ENCODE peak calls at places on chromosome 22, in nine cellular contexts. G is HepG2, K is A549, C is SK-N-SH, M is GM23338, E is GM12878, S is HCT116, Y is Panc1, Q is K562. F is an unnamed sample.

GRCh38 chr22:45885941-45886395 is 91.0 kb downstream of the WNT7B start:
- DNase-seq in M (no peak), G (peak), Y (no peak), C (peak), K (no peak), E (no peak), S (no peak), Q (no peak), F (no peak)

GRCh38 chr22:38762607-38763006 is 6.8 kb upstream of the SUN2 start:
- DNase-seq in S (no peak), G (no peak), Q (no peak), Y (no peak), M (no peak), E (no peak), C (no peak), K (no peak), F (no peak)

GRCh38 chr22:36816635-36817428 is at the start of gene PVALB:
- DNase-seq in K (peak), G (no peak), C (peak), Q (peak), E (no peak), M (peak), S (no peak), Y (no peak), F (no peak)

GRCh38 chr22:31210830-31211503 is 1.1 kb upstream of the LIMK2 start:
- DNase-seq in K (no peak), C (no peak), Y (no peak), S (no peak), G (peak), M (no peak), E (no peak), Q (no peak), F (no peak)

GRCh38 chr22:36293606-36294292 is 40.8 kb downstream of the APOL1 start:
- DNase-seq in K (no peak), E (no peak), Y (no peak), C (no peak), Q (no peak), M (no peak), G (no peak), S (no peak), F (no peak)

GRCh38 chr22:23673826-23674690 is 16.8 kb upstream of the RGL4 start:
- DNase-seq in S (no peak), Y (no peak), K (no peak), G (no peak), Q (peak), E (no peak), C (no peak), M (peak), F (no peak)

GRCh38 chr22:44199164-44199563 is 18.4 kb downstream of the PARVG start:
- DNase-seq in C (no peak), G (no peak), S (no peak), E (no peak), Y (no peak), M (no peak), K (no peak), Q (no peak), F (no peak)

GRCh38 chr22:37784829-37785495 is 22.8 kb upstream of the GCAT start:
- DNase-seq in K (no peak), C (peak), Y (no peak), M (no peak), G (peak), Q (no peak), S (peak), E (no peak), F (no peak)

GRCh38 chr22:25700996-25701815 is 40.8 kb upstream of the MYO18B start:
- DNase-seq in M (no peak), Q (no peak), Y (no peak), G (no peak), E (no peak), S (no peak), K (no peak), C (peak), F (no peak)

GRCh38 chr22:27509132-27509920 is 292.2 kb downstream of the MN1 start:
- DNase-seq in S (no peak), M (no peak), K (no peak), Q (no peak), E (no peak), Y (no peak), G (no peak), C (no peak), F (no peak)

GRCh38 chr22:27507066-27507715 is 294.4 kb downstream of the MN1 start:
- DNase-seq in S (no peak), G (no peak), E (no peak), Y (no peak), M (no peak), Q (no peak), C (no peak), K (no peak), F (no peak)

GRCh38 chr22:27512283-27512761 is 289.2 kb downstream of the MN1 start:
- DNase-seq in Y (no peak), E (no peak), G (no peak), Q (no peak), K (no peak), M (no peak), C (no peak), S (no peak), F (no peak)

GRCh38 chr22:27507935-27508504 is 293.5 kb downstream of the MN1 start:
- DNase-seq in M (no peak), Q (no peak), E (no peak), G (no peak), S (no peak), Y (no peak), K (no peak), C (no peak), F (no peak)

DNA sequence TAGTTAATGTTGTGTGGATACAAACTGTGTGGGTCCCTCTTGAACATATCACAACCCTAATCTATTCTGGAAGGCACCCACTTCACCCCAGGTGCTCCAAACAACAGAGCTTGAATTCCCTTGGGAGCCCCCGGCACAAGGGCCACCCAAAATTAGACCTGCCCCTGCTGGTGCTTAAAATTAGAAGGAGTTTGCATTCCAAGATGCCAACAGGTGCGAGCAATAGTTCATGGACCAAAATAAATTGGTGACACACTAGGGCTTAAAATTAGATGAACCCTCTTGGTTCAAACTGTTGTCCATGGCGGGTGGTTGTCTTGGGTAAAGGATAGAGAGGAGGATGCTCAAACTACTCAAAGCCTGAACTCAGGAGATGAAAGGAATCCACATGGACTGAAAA is 291.5 kb downstream of the MN1 start:
- DNase-seq in G (no peak), C (no peak), S (no peak), E (no peak), K (no peak), Y (no peak), Q (no peak), M (no peak), F (no peak)
- TF ChIP-seq REST in G (no peak), C (no peak), S (no peak), E (no peak), K (no peak), Y (no peak), Q (no peak), M (no peak), F (no peak)

GRCh38 chr22:42294034-42294985 is 23.9 kb upstream of the TCF20 start:
- DNase-seq in S (no peak), M (peak), E (no peak), C (no peak), Y (no peak), G (peak), Q (peak), K (no peak), F (no peak)
- TF ChIP-seq CTCF in S (no peak), M (no peak), E (no peak), C (no peak), Y (no peak), G (peak), Q (no peak), K (no peak), F (no peak)

GRCh38 chr22:20386972-20387371 is 7.0 kb upstream of the ZNF74 start:
- DNase-seq in E (no peak), Q (no peak), M (no peak), S (no peak), K (no peak), G (no peak), Y (no peak), C (no peak), F (no peak)

GRCh38 chr22:20391222-20391621 is 2.7 kb upstream of the ZNF74 start:
- DNase-seq in C (no peak), S (no peak), K (no peak), E (no peak), M (no peak), Y (no peak), G (no peak), Q (no peak), F (no peak)

GRCh38 chr22:20388200-20388599 is 5.8 kb upstream of the ZNF74 start:
- DNase-seq in Q (peak), E (no peak), G (no peak), M (no peak), Y (no peak), S (no peak), K (no peak), C (no peak), F (no peak)

GRCh38 chr22:20390394-20390907 is 3.5 kb upstream of the ZNF74 start:
- DNase-seq in G (no peak), K (no peak), Q (no peak), S (no peak), E (no peak), M (no peak), C (no peak), Y (no peak), F (no peak)

GRCh38 chr22:20389288-20389687 is 4.7 kb upstream of the ZNF74 start:
- DNase-seq in E (no peak), M (no peak), C (no peak), K (no peak), G (no peak), Y (no peak), S (no peak), Q (no peak), F (no peak)
- TF ChIP-seq REST in E (no peak), M (no peak), C (no peak), K (no peak), G (no peak), Y (no peak), S (no peak), Q (no peak), F (no peak)

DNA sequence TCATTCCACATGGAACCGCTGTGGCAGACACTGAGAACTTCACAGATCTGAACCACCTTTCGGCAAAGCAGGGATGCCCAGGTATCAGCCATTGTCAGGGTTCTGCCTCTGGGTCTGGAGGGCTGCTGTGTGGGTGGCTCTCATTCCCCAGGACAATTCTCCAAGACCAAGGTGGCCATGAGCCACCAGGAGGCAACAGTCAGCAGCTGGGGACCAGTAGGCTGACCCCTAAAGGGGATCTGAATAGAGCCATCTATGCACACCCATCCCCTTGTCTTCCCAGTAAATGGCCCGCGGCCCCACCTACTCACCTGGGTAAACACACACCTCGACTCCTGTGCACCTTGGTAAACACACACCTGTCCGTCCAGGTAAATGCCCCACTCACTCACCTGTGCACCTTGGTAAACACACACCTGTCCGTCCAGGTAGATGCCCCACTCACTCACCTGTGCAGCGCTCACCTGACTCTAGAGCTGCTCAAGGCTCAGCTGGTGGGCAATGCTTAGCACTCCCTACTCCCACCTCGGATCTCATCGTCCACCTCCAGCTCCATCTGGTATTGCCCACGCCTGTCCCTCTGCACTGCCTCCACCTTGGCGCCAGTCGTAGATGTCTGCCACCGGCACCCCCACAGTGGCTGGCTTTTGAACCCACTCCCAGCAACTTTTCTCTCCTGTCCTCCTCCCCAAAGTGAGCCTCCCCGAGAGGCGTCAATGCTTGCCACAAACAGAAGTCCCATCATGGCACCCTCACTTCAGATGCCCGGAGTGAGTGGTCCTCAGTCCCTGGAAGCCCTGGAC is 10.2 kb downstream of the SLC25A1 start:
- DNase-seq in Q (no peak), M (no peak), C (no peak), K (no peak), G (no peak), S (no peak), Y (no peak), E (no peak), F (no peak)
- TF ChIP-seq CTCF in Q (peak), M (peak), C (peak), K (no peak), G (peak), S (peak), Y (no peak), E (no peak), F (no peak)

GRCh38 chr22:49521787-49522224 is 305.9 kb downstream of the BRD1 start:
- DNase-seq in Q (no peak), G (no peak), C (no peak), M (no peak), K (no peak), Y (no peak), E (no peak), S (no peak), F (no peak)
- TF ChIP-seq REST in Q (no peak), G (no peak), C (no peak), M (no peak), K (no peak), Y (no peak), E (no peak), S (no peak), F (no peak)

DNA sequence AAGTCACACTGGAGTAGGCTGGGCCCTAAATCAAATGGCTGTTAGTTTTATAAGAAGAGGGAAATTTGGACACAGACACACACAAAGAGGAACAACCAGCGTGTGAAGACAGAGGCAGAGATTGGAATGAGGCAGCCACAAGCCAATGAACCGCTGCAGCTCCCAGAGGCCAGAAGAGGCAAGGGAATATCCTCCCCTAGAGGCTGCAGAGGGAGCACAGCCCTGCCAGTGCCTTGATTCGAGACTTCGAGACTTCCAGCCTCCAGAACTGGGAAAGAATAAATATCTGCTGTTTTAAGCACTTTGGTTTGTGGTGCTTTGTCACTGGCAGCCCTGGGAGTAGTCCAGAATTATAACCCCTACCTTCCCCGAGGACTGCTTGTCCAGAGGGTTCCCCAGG is 484.4 kb downstream of the MN1 start:
- DNase-seq in E (no peak), G (no peak), Y (no peak), Q (no peak), K (no peak), C (no peak), S (no peak), M (peak), F (no peak)
- TF ChIP-seq CTCF in E (no peak), G (no peak), Y (no peak), Q (peak), K (no peak), C (no peak), S (peak), M (peak), F (no peak)

DNA sequence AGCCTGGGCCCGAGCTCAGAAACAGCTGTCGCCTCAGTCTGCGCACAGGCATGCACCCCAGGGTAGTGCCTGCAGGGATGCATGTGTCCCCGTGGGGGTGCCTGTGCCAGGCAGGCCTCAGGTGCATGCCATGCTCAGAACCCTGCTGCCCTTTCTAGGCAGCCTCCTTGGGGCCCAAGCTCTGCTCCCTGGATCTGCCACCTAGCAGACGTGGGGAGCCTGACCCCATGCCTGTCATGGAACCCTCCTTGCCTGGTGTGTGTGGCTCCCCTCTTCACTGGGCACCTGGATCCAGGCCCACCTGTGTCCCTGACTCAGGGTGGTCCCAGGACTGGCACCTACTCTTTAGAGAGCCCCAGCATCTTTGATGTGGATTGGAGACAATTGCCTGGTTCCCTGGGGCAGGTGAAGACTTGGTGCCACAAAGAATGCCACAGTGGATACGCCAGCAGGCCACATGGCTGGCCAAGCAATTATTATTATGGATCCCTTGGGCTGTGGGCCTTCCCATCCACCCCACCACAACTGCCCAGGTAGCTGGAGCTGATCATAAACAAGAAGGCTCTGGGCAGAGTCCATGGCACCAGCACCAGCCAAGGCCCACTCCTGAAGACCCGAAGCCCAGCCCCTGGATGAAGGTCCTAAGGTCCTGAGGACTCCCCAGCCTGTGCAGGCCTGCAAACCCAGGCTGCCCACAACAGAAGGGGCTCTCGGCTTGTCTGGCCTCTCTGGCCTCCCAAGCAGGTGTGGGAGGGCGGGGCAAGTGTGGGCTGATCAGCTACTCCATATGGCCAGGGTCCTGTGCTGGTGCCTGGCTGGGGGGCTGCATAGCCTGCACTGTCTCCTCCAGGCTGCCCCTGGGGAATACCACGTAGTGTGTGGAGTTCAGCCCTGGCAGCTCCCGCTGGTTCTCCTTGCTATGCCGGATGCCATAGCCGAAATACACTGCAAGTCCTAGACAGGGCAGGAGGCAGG is 3.8 kb downstream of the SLC7A4 start:
- DNase-seq in C (no peak), Q (no peak), E (no peak), M (no peak), K (no peak), Y (no peak), S (no peak), G (no peak), F (no peak)
- TF ChIP-seq REST in C (no peak), Q (no peak), E (no peak), M (no peak), K (no peak), Y (no peak), S (no peak), G (no peak), F (no peak)